ENCODE peak calls at places on chromosomes 11 and 22, in six cellular contexts. J is GM04503, F is SHP77 treated with DMSO at 0.1 percent for 48 hours, E is Daoy, Y is H1, I is substantia nigra. X is an unnamed sample.

GRCh38 chr11:108340958-108341357 is 118.1 kb downstream of the ATM start:
- DNase-seq in J (no peak), F (no peak), E (no peak), Y (peak; percentile 7), I (no peak), X (no peak)

GRCh38 chr11:47373876-47374820 is 4.2 kb downstream of the SPI1 start:
- DNase-seq in J (no peak), F (peak; percentile 48), E (peak; percentile 72), Y (peak; percentile 49), I (peak; percentile 54), X (peak; percentile 69)

GRCh38 chr22:50698546-50698945 is 25.9 kb downstream of the SHANK3 start:
- DNase-seq in J (no peak), F (no peak), E (no peak), Y (no peak), I (no peak), X (no peak)

GRCh38 chr11:1858576-1858975 is 5.7 kb downstream of the LSP1 start:
- DNase-seq in J (no peak), F (no peak), E (no peak), Y (no peak), I (no peak), X (no peak)

GRCh38 chr11:120207517-120207916 is 3.3 kb upstream of the OAF start:
- DNase-seq in J (no peak), F (no peak), E (no peak), Y (no peak), I (no peak), X (no peak)

GRCh38 chr11:77519847-77520246 is 46.0 kb upstream of the PAK1 start:
- DNase-seq in J (no peak), F (no peak), E (no peak), Y (no peak), I (no peak), X (no peak)

GRCh38 chr11:134395002-134395401 is 17.0 kb downstream of the B3GAT1 start:
- DNase-seq in J (no peak), F (no peak), E (no peak), Y (no peak), I (no peak), X (no peak)

GRCh38 chr22:38861170-38861874 is 10.7 kb downstream of the CBX6 start:
- DNase-seq in J (no peak), F (no peak), E (no peak), Y (no peak), I (no peak), X (no peak)

GRCh38 chr22:49853981-49854791 is 542 bp downstream of the ZBED4 start:
- DNase-seq in J (no peak), F (no peak), E (peak; percentile 29), Y (no peak), I (peak; percentile 8), X (peak; percentile 14)

GRCh38 chr11:2904153-2905052 is 18.8 kb upstream of the CDKN1C start:
- DNase-seq in J (no peak), F (no peak), E (no peak), Y (no peak), I (no peak), X (no peak)

GRCh38 chr11:130846606-130847005 is 69.7 kb downstream of the SNX19 start:
- DNase-seq in J (no peak), F (no peak), E (no peak), Y (no peak), I (no peak), X (no peak)

GRCh38 chr11:47051217-47051616 is 114.7 kb downstream of the CSTPP1 start:
- DNase-seq in J (no peak), F (no peak), E (peak; percentile 53), Y (no peak), I (no peak), X (peak; percentile 38)

GRCh38 chr11:56764976-56765375 is 16.5 kb upstream of the OR9G4 start:
- DNase-seq in J (no peak), F (no peak), E (no peak), Y (no peak), I (no peak), X (no peak)

GRCh38 chr11:47152953-47153950 is 23.4 kb downstream of the ARFGAP2 start:
- DNase-seq in J (no peak), F (peak; percentile 79), E (peak; percentile 70), Y (no peak), I (peak; percentile 80), X (peak; percentile 66)

GRCh38 chr11:61756452-61757212 is 4.2 kb downstream of the MYRF start:
- DNase-seq in J (no peak), F (no peak), E (peak; percentile 91), Y (no peak), I (no peak), X (peak; percentile 65)

GRCh38 chr11:57778318-57779037 is 16.9 kb downstream of the CTNND1 start:
- DNase-seq in J (peak; percentile 99), F (no peak), E (peak; percentile 98), Y (peak; percentile 79), I (peak; percentile 72), X (peak; percentile 96)

GRCh38 chr11:127056338-127056971 is 55.9 kb upstream of the KIRREL3 start:
- DNase-seq in J (no peak), F (no peak), E (peak; percentile 54), Y (no peak), I (no peak), X (peak; percentile 12)

GRCh38 chr11:1251236-1251770 is 28.4 kb downstream of the MUC5B start:
- DNase-seq in J (no peak), F (no peak), E (no peak), Y (no peak), I (no peak), X (no peak)

GRCh38 chr11:1198766-1199688 is 23.8 kb upstream of the MUC5B start:
- DNase-seq in J (no peak), F (no peak), E (no peak), Y (no peak), I (no peak), X (no peak)

GRCh38 chr11:94194712-94195111 is 66.1 kb downstream of the PANX1 start:
- DNase-seq in J (no peak), F (no peak), E (no peak), Y (no peak), I (no peak), X (peak; percentile 77)

GRCh38 chr22:19663821-19664325 is 50.4 kb upstream of the SEPTIN5 start:
- DNase-seq in J (no peak), F (no peak), E (peak; percentile 52), Y (no peak), I (no peak), X (peak; percentile 80)

GRCh38 chr22:42519544-42520237 is at the start of gene RRP7A:
- DNase-seq in J (no peak), F (peak; percentile 67), E (peak; percentile 81), Y (no peak), I (peak; percentile 60), X (peak; percentile 75)

GRCh38 chr22:33467718-33468117 is 409.5 kb upstream of the SYN3 start:
- DNase-seq in J (no peak), F (no peak), E (no peak), Y (no peak), I (no peak), X (no peak)

GRCh38 chr11:130830563-130830950 is 85.7 kb downstream of the SNX19 start:
- DNase-seq in J (no peak), F (no peak), E (no peak), Y (no peak), I (peak; percentile 20), X (no peak)

GRCh38 chr11:107741044-107741823 is 29.4 kb upstream of the SLN start:
- DNase-seq in J (no peak), F (no peak), E (peak; percentile 43), Y (no peak), I (no peak), X (no peak)

GRCh38 chr11:128716661-128717210 is 22.9 kb downstream of the FLI1 start:
- DNase-seq in J (no peak), F (no peak), E (peak; percentile 36), Y (no peak), I (no peak), X (peak; percentile 72)

GRCh38 chr11:62921201-62921572 is at the start of gene CHRM1:
- DNase-seq in J (no peak), F (no peak), E (no peak), Y (no peak), I (no peak), X (peak; percentile 66)